ENCODE peak calls at places on chromosomes 2 and 18, in four cellular contexts. U is SK-N-SH, D is HCT116, I is HepG2. H is an unnamed sample.

GRCh38 chr2:181891966-181892794 is 650 bp downstream of the ITPRID2 start:
- DNase-seq in U (peak; percentile 75), D (peak; percentile 69), I (peak; percentile 72), H (peak; percentile 82)

GRCh38 chr2:172545408-172546075 is 10.3 kb upstream of the PDK1 start:
- DNase-seq in U (no peak), D (no peak), I (no peak), H (no peak)

GRCh38 chr2:106264203-106264602 is 70.1 kb upstream of the UXS1 start:
- DNase-seq in U (no peak), D (no peak), I (peak; percentile 77), H (no peak)

GRCh38 chr2:163157411-163157810 is 318.8 kb upstream of the KCNH7 start:
- DNase-seq in U (no peak), D (no peak), I (no peak), H (no peak)

GRCh38 chr2:49069829-49070228 is 84.5 kb downstream of the FSHR start:
- DNase-seq in U (no peak), D (no peak), I (no peak), H (no peak)

GRCh38 chr2:1556776-1557466 is 143.7 kb downstream of the TPO start:
- DNase-seq in U (no peak), D (no peak), I (peak; percentile 64), H (no peak)

GRCh38 chr2:85839461-85839860 is 49.3 kb downstream of the ST3GAL5 start:
- DNase-seq in U (no peak), D (no peak), I (no peak), H (no peak)

GRCh38 chr2:138267902-138268254 is 233.7 kb upstream of the SPOPL start:
- DNase-seq in U (no peak), D (no peak), I (no peak), H (no peak)

GRCh38 chr2:108215794-108216211 is 24.0 kb upstream of the SULT1C3 start:
- DNase-seq in U (no peak), D (peak; percentile 35), I (peak; percentile 55), H (peak; percentile 24)

GRCh38 chr18:47987456-47987735 is 56.9 kb upstream of the SMAD2 start:
- DNase-seq in U (no peak), D (no peak), I (no peak), H (no peak)

GRCh38 chr2:88016948-88017779 is 817 bp upstream of the RNU2-63P start:
- DNase-seq in U (peak; percentile 76), D (peak; percentile 59), I (peak; percentile 75), H (peak; percentile 75)

GRCh38 chr2:190626656-190627055 is 22.2 kb upstream of the NAB1 start:
- DNase-seq in U (no peak), D (no peak), I (no peak), H (no peak)

GRCh38 chr18:47246027-47246971 is 5.2 kb downstream of the SKOR2 start:
- DNase-seq in U (no peak), D (no peak), I (no peak), H (no peak)

GRCh38 chr2:52456759-52457377 is 1310.7 kb upstream of the CHAC2 start:
- DNase-seq in U (no peak), D (no peak), I (no peak), H (no peak)

GRCh38 chr2:45441571-45441970 is 169.5 kb downstream of the SRBD1 start:
- DNase-seq in U (no peak), D (no peak), I (no peak), H (no peak)

GRCh38 chr2:236088368-236089057 is 79.7 kb downstream of the GBX2 start:
- DNase-seq in U (no peak), D (no peak), I (peak; percentile 31), H (no peak)

GRCh38 chr2:178205853-178206516 is 11.7 kb downstream of the OSBPL6 start:
- DNase-seq in U (no peak), D (no peak), I (no peak), H (no peak)

GRCh38 chr2:86069091-86069685 is 36.5 kb downstream of the POLR1A start:
- DNase-seq in U (no peak), D (no peak), I (no peak), H (no peak)

GRCh38 chr2:43513216-43513615 is 82.6 kb downstream of the THADA start:
- DNase-seq in U (no peak), D (no peak), I (no peak), H (no peak)

GRCh38 chr18:48848641-48849143 is 102.1 kb downstream of the SMAD7 start:
- DNase-seq in U (no peak), D (no peak), I (no peak), H (no peak)

GRCh38 chr18:31672628-31673027 is 11.8 kb downstream of the B4GALT6 start:
- DNase-seq in U (no peak), D (no peak), I (no peak), H (no peak)

GRCh38 chr2:148645925-148646559 is 1.5 kb downstream of the EPC2 start:
- DNase-seq in U (peak; percentile 61), D (peak; percentile 75), I (peak; percentile 82), H (peak; percentile 91)

GRCh38 chr2:47569658-47570398 is 166.9 kb downstream of the MSH2 start:
- DNase-seq in U (peak; percentile 82), D (no peak), I (no peak), H (no peak)

GRCh38 chr2:49616800-49617199 is 462.5 kb upstream of the FSHR start:
- DNase-seq in U (peak; percentile 32), D (no peak), I (peak; percentile 30), H (peak; percentile 8)

GRCh38 chr2:180146541-180146940 is 139.4 kb upstream of the CWC22 start:
- DNase-seq in U (no peak), D (no peak), I (no peak), H (no peak)

GRCh38 chr18:70373062-70373519 is 84.2 kb downstream of the SOCS6 start:
- DNase-seq in U (no peak), D (peak; percentile 97), I (peak; percentile 72), H (no peak)

GRCh38 chr2:33411765-33412164 is 64.7 kb upstream of the RASGRP3 start:
- DNase-seq in U (no peak), D (no peak), I (peak; percentile 15), H (peak; percentile 5)

GRCh38 chr2:43937269-43937820 is 58.4 kb downstream of the LRPPRC start:
- DNase-seq in U (no peak), D (no peak), I (no peak), H (no peak)

GRCh38 chr2:35522434-35522833 is 833.1 kb upstream of the CRIM1 start:
- DNase-seq in U (no peak), D (no peak), I (no peak), H (no peak)

GRCh38 chr2:119182046-119182445 is 23.5 kb upstream of the C1QL2 start:
- DNase-seq in U (no peak), D (no peak), I (no peak), H (no peak)

DNA sequence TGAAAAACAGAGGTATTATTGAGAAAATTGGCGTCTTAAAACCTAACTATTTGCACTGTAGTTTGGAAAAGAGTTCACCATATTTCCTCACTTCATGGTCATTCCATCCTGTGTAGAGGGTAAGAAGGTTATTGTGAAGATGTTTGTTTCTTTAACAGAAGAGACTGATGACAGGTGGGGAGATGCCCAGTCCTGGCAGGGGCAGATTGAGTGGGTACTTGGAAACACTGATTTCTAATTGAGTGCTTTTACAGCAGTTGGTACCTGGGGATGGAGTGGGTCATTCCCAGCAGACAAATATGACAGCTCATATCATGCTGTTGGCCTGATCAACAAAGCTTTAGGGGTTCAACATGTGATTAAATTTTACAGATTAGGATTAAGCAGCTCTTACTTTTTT is 67.5 kb downstream of the MYOM1 start:
- DNase-seq in U (no peak), D (no peak), I (no peak), H (no peak)
- TF ChIP-seq JUND in U (no peak), D (no peak), I (no peak), H (no peak)

GRCh38 chr18:10351221-10351795 is 103.1 kb upstream of the APCDD1 start:
- DNase-seq in U (no peak), D (no peak), I (no peak), H (no peak)

GRCh38 chr18:10351858-10352257 is 102.6 kb upstream of the APCDD1 start:
- DNase-seq in U (no peak), D (no peak), I (no peak), H (no peak)

GRCh38 chr18:10354241-10354811 is 100.1 kb upstream of the APCDD1 start:
- DNase-seq in U (no peak), D (no peak), I (no peak), H (no peak)

GRCh38 chr18:10353791-10354190 is 100.6 kb upstream of the APCDD1 start:
- DNase-seq in U (no peak), D (no peak), I (no peak), H (no peak)

DNA sequence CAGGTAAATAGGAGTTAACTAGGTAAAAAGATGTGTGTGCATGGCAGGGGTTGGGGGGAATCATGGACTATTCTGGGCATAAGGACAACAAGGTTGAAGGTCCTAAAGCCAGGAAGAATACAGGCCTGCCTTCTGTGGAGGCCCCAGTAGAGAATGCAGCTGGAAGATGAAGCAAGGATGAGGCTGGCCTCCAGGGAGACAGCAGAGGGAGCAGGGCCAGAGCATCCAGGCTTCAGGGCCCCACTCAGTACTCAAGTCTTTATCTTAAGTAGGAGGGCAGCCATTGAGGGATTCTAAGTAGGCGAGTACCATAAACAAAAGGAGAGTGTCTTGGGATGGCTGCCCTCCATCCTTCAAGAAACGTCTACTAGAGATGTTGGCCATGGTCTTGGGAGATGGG is 101.8 kb upstream of the APCDD1 start:
- DNase-seq in U (no peak), D (no peak), I (no peak), H (no peak)
- TF ChIP-seq JUND in U (no peak), D (no peak), I (no peak), H (no peak)

DNA sequence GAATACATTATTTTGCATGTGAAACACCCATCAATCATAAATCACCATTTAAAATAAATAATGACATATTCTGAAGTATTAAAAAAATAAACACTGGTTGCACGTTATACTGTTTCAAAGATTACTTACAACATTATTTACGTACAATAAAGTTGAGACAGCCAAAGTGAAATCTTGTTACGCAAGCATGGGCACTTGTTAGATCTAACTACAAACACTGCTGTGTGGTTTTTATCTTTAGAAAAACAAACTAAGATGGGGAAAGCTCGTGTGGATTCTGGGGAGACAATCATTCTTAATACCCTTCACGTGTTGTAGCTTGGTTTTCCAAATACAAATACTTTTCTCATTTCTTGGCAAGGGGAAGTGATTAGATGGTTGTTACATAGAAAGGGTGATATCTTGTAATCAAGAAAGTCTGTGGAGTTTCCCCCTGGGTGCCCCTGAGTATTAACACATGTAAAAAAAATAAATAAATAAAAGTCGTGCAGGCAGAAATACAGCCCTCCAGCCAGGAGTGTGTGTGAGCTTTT is 125.8 kb upstream of the LMAN1 start:
- DNase-seq in U (peak; percentile 33), D (no peak), I (no peak), H (no peak)
- TF ChIP-seq JUND in U (no peak), D (no peak), I (no peak), H (no peak)

DNA sequence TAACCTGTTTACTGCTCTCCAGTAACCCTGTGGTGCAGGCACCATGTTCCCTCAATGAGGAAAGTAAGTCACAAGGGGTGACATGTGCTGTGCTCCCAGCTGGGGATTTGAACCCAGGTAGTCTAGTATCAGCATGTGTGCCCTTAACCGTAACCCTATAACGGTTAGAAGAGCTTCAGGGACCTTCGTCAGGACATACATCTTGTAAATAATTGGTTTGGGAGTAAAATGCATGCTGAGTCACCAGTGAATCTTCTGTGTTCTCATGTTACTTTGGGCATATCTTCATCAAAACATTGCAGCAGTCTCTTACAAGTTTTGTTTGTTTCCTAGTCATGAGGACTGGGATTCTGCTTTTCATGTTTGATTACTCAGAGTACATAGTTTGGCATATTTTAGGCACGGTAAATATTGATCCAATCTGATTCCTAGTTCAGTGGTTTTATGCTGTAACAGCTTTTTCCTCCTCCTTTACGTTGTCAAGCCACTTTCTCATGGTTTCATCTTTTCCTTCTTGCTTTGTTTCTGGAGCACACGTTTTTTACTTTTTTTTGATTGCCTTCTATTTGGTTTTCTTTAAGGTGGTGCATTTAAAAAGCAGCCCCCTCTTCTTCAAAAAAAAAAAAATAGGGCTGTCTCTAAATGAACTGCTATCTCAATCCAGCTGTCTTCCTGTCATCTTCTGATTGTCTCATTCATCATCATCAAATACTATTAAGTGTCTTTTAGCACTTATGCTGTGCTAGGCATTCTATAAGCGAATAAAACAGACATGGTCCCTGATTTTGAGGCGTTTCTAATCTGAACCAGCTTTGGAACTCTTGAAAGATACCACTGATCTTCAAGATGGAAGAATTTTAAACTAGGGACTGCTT is 50.4 kb downstream of the CLIP4 start:
- DNase-seq in U (no peak), D (no peak), I (peak; percentile 84), H (no peak)
- TF ChIP-seq JUND in U (peak; percentile 56), D (no peak), I (no peak), H (no peak)